ENCODE peak calls at places on chromosomes 2 and 18, in nine cellular contexts. One of them, this sample, is unnamed. For H3K27me3 and H3K4me1, the result is how much of the 10 kb centered on the place peaks cover.

GRCh38 chr2:191566347-191566746 is 111.6 kb upstream of the NABP1 start:
- DNase-seq in psoas muscle: peak
- DNase-seq in MM.1S: peak
- DNase-seq in upper lobe of right lung: no peak
- DNase-seq in Peyer's patch: peak
- DNase-seq in thoracic aorta: no peak
- DNase-seq in heart left ventricle: peak
- DNase-seq in PC-3: peak
- DNase-seq in ascending aorta: peak
- DNase-seq in this sample: peak

GRCh38 chr2:43075906-43076585 is 150.4 kb downstream of the ZFP36L2 start:
- DNase-seq in psoas muscle: peak
- DNase-seq in MM.1S: no peak
- DNase-seq in upper lobe of right lung: no peak
- DNase-seq in Peyer's patch: peak
- DNase-seq in thoracic aorta: no peak
- DNase-seq in heart left ventricle: peak
- DNase-seq in PC-3: peak
- DNase-seq in ascending aorta: peak
- DNase-seq in this sample: no peak

GRCh38 chr2:179596018-179596417 is 265.4 kb downstream of the ZNF385B start:
- DNase-seq in psoas muscle: no peak
- DNase-seq in MM.1S: peak
- DNase-seq in upper lobe of right lung: no peak
- DNase-seq in Peyer's patch: no peak
- DNase-seq in thoracic aorta: no peak
- DNase-seq in heart left ventricle: no peak
- DNase-seq in PC-3: peak
- DNase-seq in ascending aorta: no peak
- DNase-seq in this sample: no peak

GRCh38 chr2:199315299-199316179 is 142.2 kb downstream of the SATB2 start:
- DNase-seq in psoas muscle: no peak
- DNase-seq in MM.1S: peak
- DNase-seq in upper lobe of right lung: no peak
- DNase-seq in Peyer's patch: no peak
- DNase-seq in thoracic aorta: no peak
- DNase-seq in heart left ventricle: no peak
- DNase-seq in PC-3: peak
- DNase-seq in ascending aorta: no peak
- DNase-seq in this sample: no peak

GRCh38 chr2:4604767-4605166 is 901.4 kb downstream of the DCDC2C start:
- DNase-seq in psoas muscle: no peak
- DNase-seq in MM.1S: no peak
- DNase-seq in upper lobe of right lung: no peak
- DNase-seq in Peyer's patch: no peak
- DNase-seq in thoracic aorta: no peak
- DNase-seq in heart left ventricle: no peak
- DNase-seq in PC-3: no peak
- DNase-seq in ascending aorta: no peak
- DNase-seq in this sample: no peak

GRCh38 chr2:71276311-71277158 is 49.6 kb upstream of the PAIP2B start:
- DNase-seq in psoas muscle: peak
- DNase-seq in MM.1S: peak
- DNase-seq in upper lobe of right lung: peak
- DNase-seq in Peyer's patch: peak
- DNase-seq in thoracic aorta: peak
- DNase-seq in heart left ventricle: peak
- DNase-seq in PC-3: peak
- DNase-seq in ascending aorta: peak
- DNase-seq in this sample: peak

GRCh38 chr2:171100370-171100769 is 60.3 kb downstream of the TLK1 start:
- DNase-seq in psoas muscle: no peak
- DNase-seq in MM.1S: no peak
- DNase-seq in upper lobe of right lung: no peak
- DNase-seq in Peyer's patch: no peak
- DNase-seq in thoracic aorta: no peak
- DNase-seq in heart left ventricle: no peak
- DNase-seq in PC-3: no peak
- DNase-seq in ascending aorta: no peak
- DNase-seq in this sample: no peak

GRCh38 chr2:10594481-10594880 is 95.3 kb downstream of the NOL10 start:
- DNase-seq in psoas muscle: no peak
- DNase-seq in MM.1S: no peak
- DNase-seq in upper lobe of right lung: no peak
- DNase-seq in Peyer's patch: no peak
- DNase-seq in thoracic aorta: no peak
- DNase-seq in heart left ventricle: no peak
- DNase-seq in PC-3: no peak
- DNase-seq in ascending aorta: no peak
- DNase-seq in this sample: no peak

GRCh38 chr2:100292022-100292580 is 30.2 kb downstream of the LONRF2 start:
- DNase-seq in psoas muscle: peak
- DNase-seq in MM.1S: no peak
- DNase-seq in upper lobe of right lung: peak
- DNase-seq in Peyer's patch: no peak
- DNase-seq in thoracic aorta: no peak
- DNase-seq in heart left ventricle: peak
- DNase-seq in PC-3: peak
- DNase-seq in ascending aorta: no peak
- DNase-seq in this sample: peak

GRCh38 chr18:77042583-77042982 is 90.0 kb downstream of the MBP start:
- DNase-seq in psoas muscle: peak
- DNase-seq in MM.1S: no peak
- DNase-seq in upper lobe of right lung: no peak
- DNase-seq in Peyer's patch: no peak
- DNase-seq in thoracic aorta: no peak
- DNase-seq in heart left ventricle: no peak
- DNase-seq in PC-3: no peak
- DNase-seq in ascending aorta: no peak
- DNase-seq in this sample: no peak

GRCh38 chr18:78571063-78571785 is 408.4 kb upstream of the SALL3 start:
- DNase-seq in psoas muscle: no peak
- DNase-seq in MM.1S: no peak
- DNase-seq in upper lobe of right lung: no peak
- DNase-seq in Peyer's patch: no peak
- DNase-seq in thoracic aorta: no peak
- DNase-seq in heart left ventricle: no peak
- DNase-seq in PC-3: no peak
- DNase-seq in ascending aorta: no peak
- DNase-seq in this sample: no peak

GRCh38 chr2:136235451-136236418 is 117.8 kb upstream of the CXCR4 start:
- DNase-seq in psoas muscle: no peak
- DNase-seq in MM.1S: no peak
- DNase-seq in upper lobe of right lung: no peak
- DNase-seq in Peyer's patch: no peak
- DNase-seq in thoracic aorta: no peak
- DNase-seq in heart left ventricle: peak
- DNase-seq in PC-3: peak
- DNase-seq in ascending aorta: no peak
- DNase-seq in this sample: no peak

DNA sequence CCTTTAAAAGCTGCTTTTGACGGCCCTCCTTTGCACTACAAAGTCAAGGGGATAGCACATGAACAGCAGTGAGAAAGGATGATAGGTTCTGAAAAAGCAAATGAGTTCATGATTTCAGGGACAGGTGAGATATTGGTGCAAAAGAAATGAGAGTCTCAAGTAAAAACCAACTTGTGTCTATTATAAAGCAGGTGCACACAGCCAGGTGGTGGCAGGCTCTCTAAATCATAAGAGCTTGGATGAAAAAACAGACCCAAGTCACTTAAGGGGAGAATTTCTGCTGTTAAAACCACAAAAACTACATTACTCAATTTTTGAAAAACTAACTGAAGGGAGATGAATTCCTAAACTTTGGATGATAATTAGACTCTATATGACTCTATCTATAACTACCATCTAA is 201.5 kb downstream of the SP3 start:
- DNase-seq in psoas muscle: no peak
- DNase-seq in MM.1S: no peak
- DNase-seq in upper lobe of right lung: no peak
- DNase-seq in Peyer's patch: no peak
- DNase-seq in thoracic aorta: no peak
- DNase-seq in heart left ventricle: no peak
- DNase-seq in PC-3: no peak
- DNase-seq in ascending aorta: no peak
- DNase-seq in this sample: no peak
- H3K27me3 ChIP-seq in psoas muscle: under half
- H3K27me3 ChIP-seq in MM.1S: under half
- H3K27me3 ChIP-seq in upper lobe of right lung: under half
- H3K27me3 ChIP-seq in Peyer's patch: under half
- H3K27me3 ChIP-seq in thoracic aorta: under half
- H3K27me3 ChIP-seq in heart left ventricle: under half
- H3K27me3 ChIP-seq in PC-3: under half
- H3K27me3 ChIP-seq in ascending aorta: under half
- H3K27me3 ChIP-seq in this sample: under half

DNA sequence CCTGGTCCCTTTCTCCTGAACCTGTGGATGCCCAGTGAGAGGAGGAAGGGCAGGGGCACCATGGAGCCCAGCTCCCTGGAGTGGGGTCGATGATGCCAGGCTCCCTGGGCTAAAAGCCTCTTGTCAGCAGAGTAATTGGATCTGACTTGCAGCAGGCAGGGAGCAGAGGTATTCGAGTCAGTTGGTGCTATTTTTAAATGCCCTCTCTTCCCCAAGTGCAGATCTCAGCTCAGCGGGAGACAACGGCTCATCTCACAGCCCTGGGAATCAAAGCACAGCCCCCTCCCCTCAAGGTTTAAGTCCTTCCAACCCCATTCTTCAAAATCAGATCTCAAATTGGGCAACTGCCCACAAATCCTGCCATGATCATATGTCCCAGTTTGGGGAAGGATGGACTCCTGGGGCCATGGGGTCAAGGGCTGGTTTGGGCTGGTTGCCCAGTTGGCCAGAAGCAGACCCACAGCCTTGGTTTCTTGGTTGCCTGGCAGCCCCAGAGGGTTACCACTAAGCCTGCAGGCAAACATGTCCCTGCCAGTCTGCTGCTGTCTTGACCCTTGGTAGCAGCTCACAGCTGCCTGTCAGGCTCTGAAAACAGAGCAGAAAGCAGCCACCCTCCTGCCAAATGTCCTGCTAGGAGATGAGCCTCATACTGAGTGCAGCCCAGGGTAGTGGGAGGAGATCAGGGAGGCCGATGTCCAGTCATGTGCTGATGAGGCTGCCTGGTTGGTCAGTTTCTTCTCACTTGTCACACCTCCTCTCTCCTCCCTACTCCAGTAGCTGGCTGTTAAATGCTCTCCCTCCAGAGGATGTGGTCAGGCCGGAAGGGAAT is 244.9 kb downstream of the LOXHD1 start:
- DNase-seq in psoas muscle: peak
- DNase-seq in MM.1S: no peak
- DNase-seq in upper lobe of right lung: no peak
- DNase-seq in Peyer's patch: no peak
- DNase-seq in thoracic aorta: no peak
- DNase-seq in heart left ventricle: peak
- DNase-seq in PC-3: no peak
- DNase-seq in ascending aorta: no peak
- DNase-seq in this sample: no peak
- H3K4me1 ChIP-seq in psoas muscle: half or more
- H3K4me1 ChIP-seq in MM.1S: under half
- H3K4me1 ChIP-seq in upper lobe of right lung: under half
- H3K4me1 ChIP-seq in Peyer's patch: under half
- H3K4me1 ChIP-seq in thoracic aorta: under half
- H3K4me1 ChIP-seq in heart left ventricle: half or more
- H3K4me1 ChIP-seq in PC-3: under half
- H3K4me1 ChIP-seq in ascending aorta: under half
- H3K4me1 ChIP-seq in this sample: under half

GRCh38 chr2:142140434-142140845 is 9.6 kb upstream of the LRP1B start:
- DNase-seq in psoas muscle: no peak
- DNase-seq in MM.1S: peak
- DNase-seq in upper lobe of right lung: no peak
- DNase-seq in Peyer's patch: no peak
- DNase-seq in thoracic aorta: no peak
- DNase-seq in heart left ventricle: no peak
- DNase-seq in PC-3: peak
- DNase-seq in ascending aorta: no peak
- DNase-seq in this sample: no peak
- TF ChIP-seq CTCF in psoas muscle: peak
- TF ChIP-seq CTCF in MM.1S: peak
- TF ChIP-seq CTCF in upper lobe of right lung: peak
- TF ChIP-seq CTCF in Peyer's patch: no peak
- TF ChIP-seq CTCF in thoracic aorta: peak
- TF ChIP-seq CTCF in heart left ventricle: peak
- TF ChIP-seq CTCF in PC-3: peak
- TF ChIP-seq CTCF in ascending aorta: peak
- TF ChIP-seq CTCF in this sample: no peak

GRCh38 chr18:74459877-74460276 is 2.8 kb upstream of the DIPK1C start:
- DNase-seq in psoas muscle: no peak
- DNase-seq in MM.1S: no peak
- DNase-seq in upper lobe of right lung: no peak
- DNase-seq in Peyer's patch: no peak
- DNase-seq in thoracic aorta: no peak
- DNase-seq in heart left ventricle: no peak
- DNase-seq in PC-3: no peak
- DNase-seq in ascending aorta: peak
- DNase-seq in this sample: no peak

GRCh38 chr18:74463271-74463670 is 6.2 kb upstream of the DIPK1C start:
- DNase-seq in psoas muscle: no peak
- DNase-seq in MM.1S: no peak
- DNase-seq in upper lobe of right lung: no peak
- DNase-seq in Peyer's patch: no peak
- DNase-seq in thoracic aorta: no peak
- DNase-seq in heart left ventricle: no peak
- DNase-seq in PC-3: no peak
- DNase-seq in ascending aorta: no peak
- DNase-seq in this sample: no peak

GRCh38 chr18:74468547-74469014 is 11.5 kb upstream of the DIPK1C start:
- DNase-seq in psoas muscle: no peak
- DNase-seq in MM.1S: no peak
- DNase-seq in upper lobe of right lung: no peak
- DNase-seq in Peyer's patch: no peak
- DNase-seq in thoracic aorta: no peak
- DNase-seq in heart left ventricle: no peak
- DNase-seq in PC-3: peak
- DNase-seq in ascending aorta: no peak
- DNase-seq in this sample: no peak

GRCh38 chr18:74460825-74461224 is 3.7 kb upstream of the DIPK1C start:
- DNase-seq in psoas muscle: no peak
- DNase-seq in MM.1S: no peak
- DNase-seq in upper lobe of right lung: no peak
- DNase-seq in Peyer's patch: no peak
- DNase-seq in thoracic aorta: no peak
- DNase-seq in heart left ventricle: no peak
- DNase-seq in PC-3: no peak
- DNase-seq in ascending aorta: no peak
- DNase-seq in this sample: no peak

DNA sequence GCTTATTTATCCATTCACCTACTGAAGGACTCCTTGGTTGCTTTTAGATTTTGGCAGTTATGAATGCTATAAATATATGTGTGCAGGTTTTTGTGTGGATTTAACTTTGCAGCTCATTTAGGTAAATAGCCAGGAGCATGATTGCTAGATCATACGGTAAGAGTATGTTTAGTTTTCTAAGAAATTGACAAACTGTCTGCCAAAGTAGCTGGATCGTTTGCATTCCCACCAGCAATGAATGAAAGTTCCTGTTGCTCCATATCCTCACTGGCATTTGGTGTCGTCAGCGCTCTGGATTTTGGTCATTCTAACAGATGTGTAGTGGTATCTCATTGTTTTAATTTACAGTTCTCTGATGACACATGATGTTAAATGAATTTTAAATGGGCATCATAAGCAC is 8.7 kb upstream of the DIPK1C start:
- DNase-seq in psoas muscle: no peak
- DNase-seq in MM.1S: no peak
- DNase-seq in upper lobe of right lung: no peak
- DNase-seq in Peyer's patch: no peak
- DNase-seq in thoracic aorta: no peak
- DNase-seq in heart left ventricle: no peak
- DNase-seq in PC-3: no peak
- DNase-seq in ascending aorta: no peak
- DNase-seq in this sample: no peak
- H3K27me3 ChIP-seq in psoas muscle: under half
- H3K27me3 ChIP-seq in MM.1S: under half
- H3K27me3 ChIP-seq in upper lobe of right lung: under half
- H3K27me3 ChIP-seq in Peyer's patch: under half
- H3K27me3 ChIP-seq in thoracic aorta: under half
- H3K27me3 ChIP-seq in heart left ventricle: under half
- H3K27me3 ChIP-seq in PC-3: under half
- H3K27me3 ChIP-seq in ascending aorta: under half
- H3K27me3 ChIP-seq in this sample: under half

This sample was measured in CD8-positive, alpha-beta T cell.